ENCODE peak calls at places on chromosomes 1 and 21, in nine cellular contexts. W, H, L, U, V, Z, T, K and X are unnamed samples.

GRCh38 chr1:168893359-168893791 is 164.4 kb upstream of the DPT start:
- DNase-seq in W (no peak), H (no peak), L (no peak), U (no peak), V (no peak), Z (no peak), T (no peak), K (no peak), X (no peak)

GRCh38 chr1:177384461-177384860 is 213.7 kb downstream of the BRINP2 start:
- DNase-seq in W (no peak), H (no peak), L (no peak), U (no peak), V (no peak), Z (no peak), T (no peak), K (no peak), X (no peak)

GRCh38 chr1:113976609-113977278 is 2.5 kb upstream of the OLFML3 start:
- DNase-seq in W (no peak), H (peak; percentile 47), L (no peak), U (no peak), V (no peak), Z (peak; percentile 3), T (no peak), K (no peak), X (no peak)

GRCh38 chr1:237690656-237691055 is 200.1 kb downstream of the ZP4 start:
- DNase-seq in W (no peak), H (no peak), L (no peak), U (no peak), V (no peak), Z (no peak), T (no peak), K (no peak), X (no peak)

GRCh38 chr1:230850547-230850946 is 17.8 kb downstream of the C1orf198 start:
- DNase-seq in W (no peak), H (no peak), L (no peak), U (no peak), V (no peak), Z (no peak), T (no peak), K (no peak), X (no peak)

GRCh38 chr1:115676498-115677171 is 34.9 kb downstream of the VANGL1 start:
- DNase-seq in W (peak; percentile 63), H (no peak), L (peak; percentile 59), U (no peak), V (no peak), Z (no peak), T (no peak), K (no peak), X (no peak)

GRCh38 chr1:1144122-1144842 is 28.4 kb upstream of the C1orf159 start:
- DNase-seq in W (peak; percentile 45), H (no peak), L (peak; percentile 90), U (peak; percentile 92), V (no peak), Z (no peak), T (peak; percentile 80), K (peak; percentile 86), X (peak; percentile 71)

GRCh38 chr1:163561570-163562295 is 240.0 kb downstream of the NUF2 start:
- DNase-seq in W (no peak), H (no peak), L (no peak), U (no peak), V (no peak), Z (peak; percentile 1), T (no peak), K (no peak), X (no peak)

GRCh38 chr1:228314658-228315483 is 91.8 kb downstream of the TRIM11 start:
- DNase-seq in W (no peak), H (no peak), L (peak; percentile 21), U (peak; percentile 67), V (no peak), Z (no peak), T (no peak), K (no peak), X (no peak)

GRCh38 chr1:31699341-31699891 is 4.4 kb downstream of the COL16A1 start:
- DNase-seq in W (no peak), H (no peak), L (no peak), U (peak; percentile 88), V (no peak), Z (no peak), T (peak; percentile 65), K (no peak), X (no peak)

GRCh38 chr1:200974711-200975110 is 48.8 kb downstream of the KIF21B start:
- DNase-seq in W (no peak), H (no peak), L (no peak), U (no peak), V (no peak), Z (no peak), T (no peak), K (peak; percentile 24), X (no peak)

GRCh38 chr1:32201011-32201855 is 838 bp downstream of the CCDC28B start:
- DNase-seq in W (peak; percentile 46), H (peak; percentile 93), L (peak; percentile 63), U (peak; percentile 92), V (no peak), Z (no peak), T (peak; percentile 62), K (peak; percentile 79), X (peak; percentile 69)

GRCh38 chr1:206579747-206580437 is 32.4 kb downstream of the EIF2D start:
- DNase-seq in W (no peak), H (peak; percentile 70), L (peak; percentile 72), U (peak; percentile 98), V (no peak), Z (no peak), T (no peak), K (peak; percentile 86), X (peak; percentile 54)

GRCh38 chr1:158952416-158952815 is 21.1 kb downstream of the PYHIN1 start:
- DNase-seq in W (no peak), H (no peak), L (no peak), U (no peak), V (no peak), Z (no peak), T (peak; percentile 18), K (no peak), X (peak; percentile 6)

DNA sequence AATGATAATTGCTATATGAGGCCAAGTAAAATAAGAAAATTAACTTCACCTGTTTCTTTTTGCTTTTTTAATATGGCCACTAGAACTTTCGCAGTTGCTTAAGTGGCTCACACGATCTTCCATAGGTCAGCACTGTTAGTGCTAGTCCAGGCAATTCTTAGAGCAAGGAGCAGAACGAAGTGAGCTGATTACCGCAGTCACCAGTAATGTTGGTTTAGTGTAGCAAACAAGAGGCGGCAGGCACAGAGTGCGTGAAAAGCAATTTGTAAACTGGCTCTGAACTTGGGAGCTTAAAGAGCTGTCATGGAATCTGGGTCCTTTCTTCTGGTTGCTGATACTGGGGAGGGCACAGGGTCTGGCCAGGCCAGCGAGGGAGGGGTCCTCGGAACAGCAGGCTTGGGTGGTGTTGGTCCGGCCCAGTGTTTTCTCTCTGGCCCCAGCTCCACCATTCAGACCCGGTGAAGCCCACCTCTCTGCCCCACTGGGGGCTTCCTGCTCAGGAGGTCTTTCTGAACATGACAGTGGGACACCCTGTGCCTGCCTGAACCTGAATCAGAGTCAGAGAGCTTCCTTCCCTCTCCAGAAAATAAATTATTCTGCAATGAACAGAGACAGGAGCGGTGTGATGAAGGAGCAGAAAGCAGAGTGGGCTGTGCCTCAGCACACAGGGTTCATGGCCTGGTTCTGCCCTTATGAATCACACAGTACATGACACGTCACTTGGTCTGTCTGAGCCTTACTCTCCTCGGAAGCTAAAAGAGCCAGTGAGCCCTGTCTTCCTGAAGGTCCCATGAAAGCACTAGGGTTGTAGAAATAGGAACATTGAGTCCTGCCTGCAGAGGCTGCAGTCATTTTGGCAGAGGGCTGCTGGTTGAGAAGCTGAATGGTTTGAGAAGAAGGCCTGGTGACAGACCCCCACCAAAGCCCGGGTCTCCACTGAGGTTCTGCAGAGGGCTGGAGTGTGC is 11.9 kb downstream of the ETS2 start:
- DNase-seq in W (no peak), H (no peak), L (no peak), U (no peak), V (no peak), Z (no peak), T (no peak), K (peak; percentile 47), X (no peak)
- TF ChIP-seq POLR2AphosphoS5 in W (no peak), H (no peak), L (peak; percentile 53), U (peak; percentile 56), V (no peak), Z (no peak), T (no peak), K (peak; percentile 77), X (no peak)

GRCh38 chr1:180951186-180951745 is 38.6 kb downstream of the KIAA1614 start:
- DNase-seq in W (no peak), H (no peak), L (no peak), U (peak; percentile 64), V (no peak), Z (no peak), T (no peak), K (no peak), X (no peak)
- TF ChIP-seq POLR2A in W (no peak), H (no peak), L (no peak), U (no peak), V (no peak), Z (no peak), T (no peak), K (no peak), X (no peak)

DNA sequence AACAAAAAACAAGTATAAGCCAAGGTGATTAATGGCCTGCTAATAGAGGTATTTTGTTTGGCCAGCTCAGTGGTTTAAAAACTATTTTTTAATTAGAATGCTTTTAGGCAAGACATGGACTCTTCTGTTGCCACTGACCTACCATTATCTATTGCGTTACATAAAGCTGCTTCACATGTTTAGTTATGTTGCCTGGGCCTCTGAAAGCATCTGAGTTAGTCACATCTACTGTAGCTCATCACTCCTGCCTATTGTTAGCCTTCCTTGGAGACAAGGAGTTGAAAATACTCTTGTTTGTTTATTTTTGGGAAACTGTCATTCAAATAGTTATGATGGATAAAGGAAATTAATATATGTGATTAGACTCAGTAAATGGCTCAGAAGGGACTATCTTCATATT is 14.3 kb downstream of the DNAJB4 start:
- DNase-seq in W (no peak), H (no peak), L (no peak), U (no peak), V (no peak), Z (no peak), T (no peak), K (no peak), X (no peak)
- TF ChIP-seq POLR2AphosphoS5 in W (no peak), H (no peak), L (no peak), U (no peak), V (no peak), Z (no peak), T (no peak), K (no peak), X (no peak)

GRCh38 chr21:16216595-16216994 is 486.8 kb downstream of the USP25 start:
- DNase-seq in W (no peak), H (no peak), L (no peak), U (no peak), V (no peak), Z (no peak), T (no peak), K (no peak), X (no peak)
- TF ChIP-seq POLR2A in W (no peak), H (no peak), L (no peak), U (no peak), V (no peak), Z (no peak), T (no peak), K (no peak), X (no peak)

GRCh38 chr1:112700290-112701226 is 6.4 kb downstream of the RHOC start:
- DNase-seq in W (peak; percentile 94), H (peak; percentile 100), L (peak; percentile 93), U (peak; percentile 94), V (peak; percentile 95), Z (peak; percentile 77), T (peak; percentile 68), K (peak; percentile 95), X (peak; percentile 59)
- TF ChIP-seq POLR2AphosphoS5 in W (peak; percentile 80), H (peak; percentile 89), L (peak; percentile 62), U (peak; percentile 86), V (peak; percentile 53), Z (peak; percentile 79), T (no peak), K (peak; percentile 70), X (no peak)